ENCODE peak calls at places on chromosome 22, in six cellular contexts. One of them, this sample, is unnamed.

GRCh38 chr22:46572911-46573780 is 35.7 kb upstream of the CELSR1 start:
- DNase-seq in astrocyte: no peak
- DNase-seq in hepatocyte: no peak
- DNase-seq in fibroblast of lung: no peak
- DNase-seq in MM.1S: no peak
- DNase-seq in K562: no peak
- DNase-seq in this sample: no peak

GRCh38 chr22:17501679-17502285 is 61.5 kb upstream of the SLC25A18 start:
- DNase-seq in astrocyte: peak; percentile 46
- DNase-seq in hepatocyte: peak; percentile 76
- DNase-seq in fibroblast of lung: peak; percentile 86
- DNase-seq in MM.1S: peak; percentile 79
- DNase-seq in K562: peak; percentile 51
- DNase-seq in this sample: peak; percentile 53

GRCh38 chr22:42800731-42801536 is 56.1 kb downstream of the ARFGAP3 start:
- DNase-seq in astrocyte: no peak
- DNase-seq in hepatocyte: no peak
- DNase-seq in fibroblast of lung: no peak
- DNase-seq in MM.1S: no peak
- DNase-seq in K562: no peak
- DNase-seq in this sample: no peak

GRCh38 chr22:30078320-30079311 is 1.6 kb upstream of the HORMAD2 start:
- DNase-seq in astrocyte: no peak
- DNase-seq in hepatocyte: peak; percentile 10
- DNase-seq in fibroblast of lung: no peak
- DNase-seq in MM.1S: no peak
- DNase-seq in K562: no peak
- DNase-seq in this sample: peak; percentile 38

GRCh38 chr22:18063311-18063710 is 14.5 kb upstream of the PEX26 start:
- DNase-seq in astrocyte: no peak
- DNase-seq in hepatocyte: no peak
- DNase-seq in fibroblast of lung: no peak
- DNase-seq in MM.1S: no peak
- DNase-seq in K562: no peak
- DNase-seq in this sample: peak; percentile 93

GRCh38 chr22:19846620-19847344 is 7.9 kb downstream of the GNB1L start:
- DNase-seq in astrocyte: no peak
- DNase-seq in hepatocyte: no peak
- DNase-seq in fibroblast of lung: no peak
- DNase-seq in MM.1S: no peak
- DNase-seq in K562: no peak
- DNase-seq in this sample: no peak

GRCh38 chr22:27719535-27720227 is 81.9 kb downstream of the MN1 start:
- DNase-seq in astrocyte: no peak
- DNase-seq in hepatocyte: no peak
- DNase-seq in fibroblast of lung: peak; percentile 22
- DNase-seq in MM.1S: no peak
- DNase-seq in K562: peak; percentile 62
- DNase-seq in this sample: peak; percentile 100

GRCh38 chr22:34150023-34150422 is 229.7 kb upstream of the LARGE1 start:
- DNase-seq in astrocyte: no peak
- DNase-seq in hepatocyte: no peak
- DNase-seq in fibroblast of lung: no peak
- DNase-seq in MM.1S: no peak
- DNase-seq in K562: no peak
- DNase-seq in this sample: no peak

GRCh38 chr22:37630839-37631435 is 8.5 kb upstream of the SH3BP1 start:
- DNase-seq in astrocyte: no peak
- DNase-seq in hepatocyte: peak; percentile 78
- DNase-seq in fibroblast of lung: no peak
- DNase-seq in MM.1S: no peak
- DNase-seq in K562: peak; percentile 50
- DNase-seq in this sample: no peak

GRCh38 chr22:35322126-35322525 is 22.4 kb downstream of the TOM1 start:
- DNase-seq in astrocyte: no peak
- DNase-seq in hepatocyte: no peak
- DNase-seq in fibroblast of lung: no peak
- DNase-seq in MM.1S: no peak
- DNase-seq in K562: no peak
- DNase-seq in this sample: no peak

GRCh38 chr22:42617155-42617983 is 2.7 kb upstream of the POLDIP3 start:
- DNase-seq in astrocyte: no peak
- DNase-seq in hepatocyte: no peak
- DNase-seq in fibroblast of lung: no peak
- DNase-seq in MM.1S: no peak
- DNase-seq in K562: no peak
- DNase-seq in this sample: no peak

GRCh38 chr22:38230108-38230825 is 28.5 kb downstream of the MAFF start:
- DNase-seq in astrocyte: no peak
- DNase-seq in hepatocyte: peak; percentile 75
- DNase-seq in fibroblast of lung: peak; percentile 47
- DNase-seq in MM.1S: no peak
- DNase-seq in K562: no peak
- DNase-seq in this sample: no peak

GRCh38 chr22:26658161-26658560 is 773 bp downstream of the MIAT start:
- DNase-seq in astrocyte: no peak
- DNase-seq in hepatocyte: no peak
- DNase-seq in fibroblast of lung: no peak
- DNase-seq in MM.1S: peak; percentile 37
- DNase-seq in K562: no peak
- DNase-seq in this sample: no peak

GRCh38 chr22:37045958-37046357 is 5.6 kb upstream of the KCTD17 start:
- DNase-seq in astrocyte: peak; percentile 24
- DNase-seq in hepatocyte: peak; percentile 47
- DNase-seq in fibroblast of lung: peak; percentile 28
- DNase-seq in MM.1S: peak; percentile 11
- DNase-seq in K562: peak; percentile 31
- DNase-seq in this sample: no peak

GRCh38 chr22:27962268-27963191 is 43.5 kb upstream of the PITPNB start:
- DNase-seq in astrocyte: no peak
- DNase-seq in hepatocyte: no peak
- DNase-seq in fibroblast of lung: peak; percentile 21
- DNase-seq in MM.1S: no peak
- DNase-seq in K562: no peak
- DNase-seq in this sample: no peak

GRCh38 chr22:20102203-20102780 is 13.6 kb upstream of the RANBP1 start:
- DNase-seq in astrocyte: no peak
- DNase-seq in hepatocyte: no peak
- DNase-seq in fibroblast of lung: no peak
- DNase-seq in MM.1S: no peak
- DNase-seq in K562: no peak
- DNase-seq in this sample: no peak

GRCh38 chr22:35488513-35488912 is 52.1 kb upstream of the RASD2 start:
- DNase-seq in astrocyte: no peak
- DNase-seq in hepatocyte: no peak
- DNase-seq in fibroblast of lung: no peak
- DNase-seq in MM.1S: no peak
- DNase-seq in K562: no peak
- DNase-seq in this sample: no peak

GRCh38 chr22:20185750-20186149 is 34.9 kb upstream of the CCDC188 start:
- DNase-seq in astrocyte: no peak
- DNase-seq in hepatocyte: no peak
- DNase-seq in fibroblast of lung: no peak
- DNase-seq in MM.1S: no peak
- DNase-seq in K562: no peak
- DNase-seq in this sample: no peak

GRCh38 chr22:36413022-36413770 is 25.4 kb upstream of the MYH9 start:
- DNase-seq in astrocyte: no peak
- DNase-seq in hepatocyte: peak; percentile 53
- DNase-seq in fibroblast of lung: peak; percentile 34
- DNase-seq in MM.1S: no peak
- DNase-seq in K562: no peak
- DNase-seq in this sample: no peak

DNA sequence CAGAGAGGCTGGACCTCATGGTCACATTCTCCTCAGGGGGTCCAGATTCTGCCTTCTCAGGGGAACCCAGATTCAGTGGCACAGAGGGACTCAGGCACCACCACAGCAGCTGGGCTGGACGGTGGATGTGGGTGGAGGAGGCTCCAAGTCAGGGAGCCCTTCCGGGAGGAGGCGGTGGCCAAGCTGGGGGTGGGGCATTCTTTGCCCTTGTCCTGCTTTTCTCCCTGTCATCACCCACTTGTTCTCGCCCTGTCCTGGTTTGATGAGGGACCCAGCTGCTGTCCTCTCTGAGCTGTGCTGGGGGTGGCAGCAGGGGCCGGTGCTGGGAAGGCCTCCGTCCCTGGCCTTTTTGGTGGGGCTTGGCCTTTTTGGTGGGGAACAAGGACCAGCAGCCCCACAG is 1168.3 kb downstream of the BRD1 start:
- DNase-seq in astrocyte: no peak
- DNase-seq in hepatocyte: no peak
- DNase-seq in fibroblast of lung: no peak
- DNase-seq in MM.1S: no peak
- DNase-seq in K562: no peak
- DNase-seq in this sample: no peak
- H3K9me3 ChIP-seq in astrocyte: peaks cover 2% of the 10 kb centered on the region
- H3K9me3 ChIP-seq in hepatocyte: no peaks in the 10 kb centered on the region
- H3K9me3 ChIP-seq in fibroblast of lung: no peaks in the 10 kb centered on the region
- H3K9me3 ChIP-seq in MM.1S: no peaks in the 10 kb centered on the region
- H3K9me3 ChIP-seq in K562: no peaks in the 10 kb centered on the region
- H3K9me3 ChIP-seq in this sample: peaks cover 49% of the 10 kb centered on the region

GRCh38 chr22:39389420-39389819 is 10.2 kb upstream of the TAB1 start:
- DNase-seq in astrocyte: no peak
- DNase-seq in hepatocyte: no peak
- DNase-seq in fibroblast of lung: no peak
- DNase-seq in MM.1S: no peak
- DNase-seq in K562: no peak
- DNase-seq in this sample: no peak

GRCh38 chr22:39383841-39384625 is 15.5 kb upstream of the TAB1 start:
- DNase-seq in astrocyte: no peak
- DNase-seq in hepatocyte: no peak
- DNase-seq in fibroblast of lung: no peak
- DNase-seq in MM.1S: no peak
- DNase-seq in K562: no peak
- DNase-seq in this sample: no peak

GRCh38 chr22:39392341-39392948 is 7.1 kb upstream of the TAB1 start:
- DNase-seq in astrocyte: no peak
- DNase-seq in hepatocyte: no peak
- DNase-seq in fibroblast of lung: no peak
- DNase-seq in MM.1S: no peak
- DNase-seq in K562: no peak
- DNase-seq in this sample: no peak

GRCh38 chr22:39384750-39385480 is 14.7 kb upstream of the TAB1 start:
- DNase-seq in astrocyte: no peak
- DNase-seq in hepatocyte: peak; percentile 59
- DNase-seq in fibroblast of lung: peak; percentile 22
- DNase-seq in MM.1S: no peak
- DNase-seq in K562: peak; percentile 26
- DNase-seq in this sample: no peak

DNA sequence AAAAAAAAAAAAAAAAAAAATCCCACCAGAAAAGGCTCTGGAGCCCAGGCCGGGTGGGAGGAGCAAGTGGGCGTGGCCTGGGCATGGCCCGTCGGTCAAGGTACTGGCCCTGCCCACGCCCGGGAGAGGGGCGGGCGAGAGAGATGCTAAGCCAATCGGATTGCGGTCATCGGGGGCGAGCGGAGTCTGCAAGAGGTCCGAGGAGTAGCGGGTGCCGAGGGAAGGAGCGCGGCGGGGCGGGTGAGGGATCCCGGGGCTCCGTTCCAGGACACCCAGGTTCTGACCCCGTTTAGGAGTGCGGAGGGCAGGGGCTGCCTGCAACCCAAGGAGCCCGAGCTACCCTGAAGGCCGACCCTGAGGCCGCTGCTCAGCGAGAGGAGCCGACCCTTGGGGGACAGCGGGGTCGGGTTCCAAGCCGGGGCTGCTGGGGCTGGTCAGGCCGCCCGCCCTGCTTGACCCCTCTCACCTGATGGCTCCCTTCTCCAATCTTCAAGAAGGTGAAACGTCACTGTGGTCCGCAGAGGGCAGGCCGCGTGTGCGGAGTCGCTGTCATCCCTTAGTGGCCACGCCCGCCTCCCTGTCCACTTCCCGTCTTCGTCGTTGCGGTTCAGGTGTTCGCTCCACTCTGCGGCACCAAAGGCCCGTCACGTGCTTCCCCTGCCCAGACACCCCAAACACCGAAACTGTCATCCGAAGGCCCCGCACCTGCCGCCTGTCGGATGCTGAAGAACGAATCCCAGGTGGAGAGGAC is 11.1 kb upstream of the TAB1 start:
- DNase-seq in astrocyte: peak; percentile 63
- DNase-seq in hepatocyte: peak; percentile 93
- DNase-seq in fibroblast of lung: peak; percentile 74
- DNase-seq in MM.1S: peak; percentile 96
- DNase-seq in K562: peak; percentile 97
- DNase-seq in this sample: peak; percentile 34
- TF ChIP-seq EZH2 in astrocyte: no peak
- TF ChIP-seq EZH2 in hepatocyte: no peak
- TF ChIP-seq EZH2 in fibroblast of lung: no peak
- TF ChIP-seq EZH2 in MM.1S: no peak
- TF ChIP-seq EZH2 in K562: no peak
- TF ChIP-seq EZH2 in this sample: no peak

DNA sequence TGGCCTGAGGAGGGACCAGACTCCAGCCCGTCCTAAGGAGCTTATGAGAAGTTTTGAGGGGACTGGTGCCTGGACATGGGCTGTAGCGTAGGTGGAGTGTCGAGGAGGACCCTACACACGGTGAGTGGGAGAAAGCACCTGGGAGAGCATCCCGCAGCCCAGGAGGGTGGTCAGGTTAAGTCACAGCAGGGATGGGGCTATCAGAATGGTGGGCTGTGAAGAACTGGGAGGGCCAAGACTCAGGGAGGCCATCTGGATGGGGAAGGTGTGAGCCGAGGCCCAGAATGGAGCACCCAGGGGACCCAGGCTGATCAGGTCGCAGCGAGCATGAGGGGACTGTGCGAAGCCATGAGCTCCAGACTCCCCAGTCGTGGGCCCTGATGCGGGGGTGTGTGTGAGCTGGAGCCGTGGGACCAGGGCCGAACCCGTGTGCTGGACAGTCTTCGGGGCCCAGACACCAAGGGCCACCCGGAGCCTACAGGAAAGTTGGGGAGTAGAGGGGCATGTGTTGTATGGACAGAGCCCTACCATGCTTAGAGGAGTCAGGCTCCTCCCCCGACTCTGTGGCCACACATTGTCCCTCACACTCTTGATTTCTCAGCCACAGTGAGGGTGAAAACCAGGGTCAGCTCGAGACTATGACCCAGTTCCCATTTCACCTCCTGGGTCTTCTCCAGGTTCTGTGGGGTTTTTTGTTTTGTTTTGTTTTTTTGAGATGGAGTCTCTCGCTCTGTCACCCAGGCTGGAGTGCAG is 54.3 kb downstream of the BCR start:
- DNase-seq in astrocyte: no peak
- DNase-seq in hepatocyte: no peak
- DNase-seq in fibroblast of lung: no peak
- DNase-seq in MM.1S: no peak
- DNase-seq in K562: no peak
- DNase-seq in this sample: no peak
- H3K79me2 ChIP-seq in astrocyte: peaks cover 84% of the 10 kb centered on the region
- H3K79me2 ChIP-seq in hepatocyte: peaks cover 98% of the 10 kb centered on the region
- H3K79me2 ChIP-seq in fibroblast of lung: peaks cover 14% of the 10 kb centered on the region
- H3K79me2 ChIP-seq in MM.1S: peaks cover 100% of the 10 kb centered on the region
- H3K79me2 ChIP-seq in K562: peaks cover 92% of the 10 kb centered on the region
- H3K79me2 ChIP-seq in this sample: peaks cover 97% of the 10 kb centered on the region

DNA sequence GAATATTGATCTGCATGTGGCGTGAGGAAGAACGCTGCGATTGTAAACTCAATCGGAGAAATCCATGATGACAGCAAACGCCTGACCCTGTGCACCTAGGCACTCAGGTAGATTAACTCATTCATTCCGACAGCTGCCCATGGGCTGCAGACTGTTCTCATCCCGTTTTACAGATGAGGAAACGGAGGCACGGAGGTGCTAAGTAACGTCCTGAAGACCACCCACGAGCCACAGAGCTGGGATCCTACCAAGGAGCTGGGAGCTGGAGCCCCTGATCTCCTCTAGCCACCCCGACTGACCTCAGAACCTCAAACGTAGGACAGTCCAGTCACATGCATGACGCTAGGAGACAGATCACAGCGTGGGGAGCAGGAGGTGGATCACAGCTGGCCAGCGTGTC is 1092.7 kb downstream of the BRD1 start:
- DNase-seq in astrocyte: no peak
- DNase-seq in hepatocyte: no peak
- DNase-seq in fibroblast of lung: no peak
- DNase-seq in MM.1S: no peak
- DNase-seq in K562: no peak
- DNase-seq in this sample: no peak
- H3K9me3 ChIP-seq in astrocyte: peaks cover 7% of the 10 kb centered on the region
- H3K9me3 ChIP-seq in hepatocyte: no peaks in the 10 kb centered on the region
- H3K9me3 ChIP-seq in fibroblast of lung: no peaks in the 10 kb centered on the region
- H3K9me3 ChIP-seq in MM.1S: no peaks in the 10 kb centered on the region
- H3K9me3 ChIP-seq in K562: no peaks in the 10 kb centered on the region
- H3K9me3 ChIP-seq in this sample: peaks cover 52% of the 10 kb centered on the region